ENCODE peak calls at places on chromosomes 11 and 22, in four cellular contexts. One of them, this sample, is unnamed.

GRCh38 chr11:65425971-65426838 is 3.6 kb downstream of the NEAT1 start:
- DNase-seq in fibroblast of pulmonary artery: peak
- DNase-seq in tibial nerve: peak
- DNase-seq in colonic mucosa: no peak
- DNase-seq in this sample: peak

GRCh38 chr11:75167617-75168016 is 16.7 kb downstream of the SLCO2B1 start:
- DNase-seq in fibroblast of pulmonary artery: no peak
- DNase-seq in tibial nerve: no peak
- DNase-seq in colonic mucosa: peak
- DNase-seq in this sample: no peak

GRCh38 chr22:21443057-21443734 is 24.0 kb upstream of the TMEM191C start:
- DNase-seq in fibroblast of pulmonary artery: no peak
- DNase-seq in tibial nerve: no peak
- DNase-seq in colonic mucosa: no peak
- DNase-seq in this sample: no peak

GRCh38 chr11:47349521-47350095 is 2.9 kb downstream of the MYBPC3 start:
- DNase-seq in fibroblast of pulmonary artery: no peak
- DNase-seq in tibial nerve: no peak
- DNase-seq in colonic mucosa: no peak
- DNase-seq in this sample: no peak

GRCh38 chr22:46826438-46826837 is 64.0 kb downstream of the TBC1D22A start:
- DNase-seq in fibroblast of pulmonary artery: no peak
- DNase-seq in tibial nerve: no peak
- DNase-seq in colonic mucosa: no peak
- DNase-seq in this sample: no peak

GRCh38 chr11:1530686-1531256 is 41.3 kb downstream of the DUSP8 start:
- DNase-seq in fibroblast of pulmonary artery: no peak
- DNase-seq in tibial nerve: no peak
- DNase-seq in colonic mucosa: no peak
- DNase-seq in this sample: peak

GRCh38 chr11:46315783-46316563 is 31.3 kb upstream of the DGKZ start:
- DNase-seq in fibroblast of pulmonary artery: no peak
- DNase-seq in tibial nerve: no peak
- DNase-seq in colonic mucosa: peak
- DNase-seq in this sample: no peak

GRCh38 chr11:78722786-78723185 is 148.1 kb upstream of the NARS2 start:
- DNase-seq in fibroblast of pulmonary artery: peak
- DNase-seq in tibial nerve: no peak
- DNase-seq in colonic mucosa: no peak
- DNase-seq in this sample: no peak

GRCh38 chr11:81373986-81374385 is 1359.7 kb downstream of the FAM181B start:
- DNase-seq in fibroblast of pulmonary artery: no peak
- DNase-seq in tibial nerve: no peak
- DNase-seq in colonic mucosa: no peak
- DNase-seq in this sample: no peak

GRCh38 chr11:81377418-81377817 is 1356.2 kb downstream of the FAM181B start:
- DNase-seq in fibroblast of pulmonary artery: no peak
- DNase-seq in tibial nerve: no peak
- DNase-seq in colonic mucosa: no peak
- DNase-seq in this sample: no peak
- TF ChIP-seq CTCF in fibroblast of pulmonary artery: no peak
- TF ChIP-seq CTCF in tibial nerve: no peak
- TF ChIP-seq CTCF in colonic mucosa: no peak
- TF ChIP-seq CTCF in this sample: no peak

GRCh38 chr11:119641991-119642745 is 86.8 kb downstream of the NECTIN1 start:
- DNase-seq in fibroblast of pulmonary artery: peak
- DNase-seq in tibial nerve: no peak
- DNase-seq in colonic mucosa: no peak
- DNase-seq in this sample: peak
- TF ChIP-seq CTCF in fibroblast of pulmonary artery: peak
- TF ChIP-seq CTCF in tibial nerve: no peak
- TF ChIP-seq CTCF in colonic mucosa: no peak
- TF ChIP-seq CTCF in this sample: peak

GRCh38 chr11:95150977-95151684 is 61.5 kb downstream of the ENDOD1 start:
- DNase-seq in fibroblast of pulmonary artery: peak
- DNase-seq in tibial nerve: peak
- DNase-seq in colonic mucosa: peak
- DNase-seq in this sample: peak
- TF ChIP-seq CTCF in fibroblast of pulmonary artery: peak
- TF ChIP-seq CTCF in tibial nerve: peak
- TF ChIP-seq CTCF in colonic mucosa: peak
- TF ChIP-seq CTCF in this sample: peak

GRCh38 chr22:22462813-22463567 is 45.6 kb downstream of the ZNF280B start:
- DNase-seq in fibroblast of pulmonary artery: no peak
- DNase-seq in tibial nerve: no peak
- DNase-seq in colonic mucosa: no peak
- DNase-seq in this sample: peak
- TF ChIP-seq CTCF in fibroblast of pulmonary artery: peak
- TF ChIP-seq CTCF in tibial nerve: no peak
- TF ChIP-seq CTCF in colonic mucosa: no peak
- TF ChIP-seq CTCF in this sample: peak

GRCh38 chr11:8654503-8654902 is 28.0 kb downstream of the TRIM66 start:
- DNase-seq in fibroblast of pulmonary artery: no peak
- DNase-seq in tibial nerve: no peak
- DNase-seq in colonic mucosa: no peak
- DNase-seq in this sample: no peak

GRCh38 chr11:8656291-8656690 is 26.2 kb downstream of the TRIM66 start:
- DNase-seq in fibroblast of pulmonary artery: no peak
- DNase-seq in tibial nerve: no peak
- DNase-seq in colonic mucosa: no peak
- DNase-seq in this sample: no peak

GRCh38 chr11:8661036-8661435 is 21.4 kb downstream of the TRIM66 start:
- DNase-seq in fibroblast of pulmonary artery: no peak
- DNase-seq in tibial nerve: no peak
- DNase-seq in colonic mucosa: no peak
- DNase-seq in this sample: no peak

GRCh38 chr11:8658210-8658968 is 24.1 kb downstream of the TRIM66 start:
- DNase-seq in fibroblast of pulmonary artery: no peak
- DNase-seq in tibial nerve: peak
- DNase-seq in colonic mucosa: no peak
- DNase-seq in this sample: no peak
- TF ChIP-seq CTCF in fibroblast of pulmonary artery: no peak
- TF ChIP-seq CTCF in tibial nerve: no peak
- TF ChIP-seq CTCF in colonic mucosa: no peak
- TF ChIP-seq CTCF in this sample: no peak

DNA sequence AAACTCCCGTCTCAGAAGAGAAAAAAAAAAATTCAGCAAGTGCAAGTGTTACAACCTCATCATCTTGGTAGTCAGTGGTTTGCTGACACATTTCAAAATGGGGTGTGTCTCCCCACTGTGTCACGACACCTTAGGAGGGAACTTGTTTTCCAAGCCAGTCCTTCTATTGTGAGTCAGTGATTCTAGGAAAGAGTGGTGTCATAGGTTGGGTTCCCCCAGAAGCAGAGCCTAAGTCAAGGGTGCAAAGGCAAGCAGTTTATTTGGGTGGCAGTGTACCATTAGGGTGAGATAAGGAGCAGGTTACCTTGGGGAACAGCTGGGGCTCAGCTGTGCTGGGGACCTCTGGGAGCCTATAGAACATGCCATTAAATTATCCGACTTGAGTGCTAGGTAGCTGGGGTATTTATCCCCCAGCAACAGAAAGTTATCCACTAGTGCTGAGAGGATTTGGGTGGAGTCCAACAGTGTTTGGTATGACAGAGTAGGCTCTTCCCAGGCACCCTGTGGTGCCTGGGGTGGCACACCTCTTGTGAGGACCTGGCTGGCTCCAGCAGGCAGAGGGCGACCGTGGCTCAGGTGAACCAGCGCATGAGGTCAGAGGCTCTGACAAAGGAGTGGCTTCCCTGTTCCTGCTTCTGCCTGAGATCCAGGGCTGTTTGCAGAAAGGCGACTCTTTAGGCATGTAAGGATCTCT is 41.7 kb downstream of the KIAA1671 start:
- DNase-seq in fibroblast of pulmonary artery: no peak
- DNase-seq in tibial nerve: no peak
- DNase-seq in colonic mucosa: peak
- DNase-seq in this sample: peak
- TF ChIP-seq CTCF in fibroblast of pulmonary artery: no peak
- TF ChIP-seq CTCF in tibial nerve: no peak
- TF ChIP-seq CTCF in colonic mucosa: peak
- TF ChIP-seq CTCF in this sample: peak

DNA sequence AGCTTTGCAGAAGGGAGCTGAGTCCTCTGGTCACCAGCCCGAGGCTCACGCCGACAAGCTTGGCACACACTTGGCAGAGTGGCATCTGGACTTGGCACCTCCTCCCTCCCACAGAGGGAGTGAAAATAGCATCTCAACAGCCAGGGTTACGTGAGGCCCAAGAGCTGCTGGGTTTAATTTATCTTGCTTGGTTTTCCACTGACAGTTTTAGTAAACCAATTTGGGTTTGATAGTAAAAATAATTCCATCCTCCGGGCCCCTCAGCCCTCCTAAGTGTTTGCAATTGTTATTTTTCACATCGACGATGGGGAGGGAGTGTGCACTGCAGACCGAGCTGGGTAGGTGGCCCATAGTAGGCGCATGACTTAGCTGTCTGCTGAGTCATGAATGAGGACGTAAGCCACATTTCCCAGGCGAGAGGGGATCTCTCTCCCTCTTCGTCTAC is 107.6 kb upstream of the ASPHD2 start:
- DNase-seq in fibroblast of pulmonary artery: peak
- DNase-seq in tibial nerve: no peak
- DNase-seq in colonic mucosa: no peak
- DNase-seq in this sample: no peak
- TF ChIP-seq CTCF in fibroblast of pulmonary artery: no peak
- TF ChIP-seq CTCF in tibial nerve: no peak
- TF ChIP-seq CTCF in colonic mucosa: no peak
- TF ChIP-seq CTCF in this sample: no peak

This sample was measured in epithelial cell of esophagus.